ENCODE peak calls at places on chromosomes 7 and 10, in six cellular contexts. G is GM23338, E is left ventricle myocardium inferior, W is Panc1, C is colonic mucosa, T is lower leg skin. M is an unnamed sample.

GRCh38 chr10:132304756-132305509 is 2.8 kb downstream of the STK32C start:
- DNase-seq in C (no peak), T (no peak), E (no peak), W (no peak), G (no peak), M (no peak)

GRCh38 chr7:30556854-30557644 is 37.6 kb upstream of the GARS1 start:
- DNase-seq in E (no peak), G (peak; percentile 80), W (no peak), C (no peak), T (peak; percentile 60), M (peak; percentile 36)

GRCh38 chr7:118109607-118110006 is 74.4 kb upstream of the LSM8 start:
- DNase-seq in G (no peak), E (no peak), T (no peak), W (peak; percentile 69), C (no peak), M (no peak)

GRCh38 chr7:55266243-55266642 is 98.9 kb upstream of the LANCL2 start:
- DNase-seq in E (no peak), T (no peak), G (no peak), C (no peak), W (no peak), M (no peak)

GRCh38 chr7:7696458-7697119 is 21.8 kb downstream of the RPA3 start:
- DNase-seq in T (no peak), G (no peak), C (no peak), E (no peak), W (peak; percentile 79), M (peak; percentile 35)

GRCh38 chr7:51611937-51612336 is 295.3 kb upstream of the COBL start:
- DNase-seq in W (no peak), C (no peak), G (peak; percentile 15), E (no peak), T (no peak), M (no peak)

GRCh38 chr7:116354171-116354545 is 143.8 kb downstream of the TES start:
- DNase-seq in T (no peak), C (peak; percentile 24), W (no peak), G (no peak), E (peak; percentile 41), M (no peak)

GRCh38 chr7:33477719-33478480 is 348.5 kb downstream of the BBS9 start:
- DNase-seq in E (no peak), C (no peak), T (no peak), W (no peak), G (no peak), M (no peak)

GRCh38 chr10:123635745-123636144 is 30.4 kb upstream of the GPR26 start:
- DNase-seq in E (no peak), C (no peak), W (no peak), G (no peak), T (no peak), M (no peak)

GRCh38 chr7:107388604-107389003 is 81.3 kb upstream of the GPR22 start:
- DNase-seq in T (no peak), E (no peak), W (no peak), G (no peak), C (no peak), M (no peak)

GRCh38 chr10:122419890-122420623 is 34.4 kb upstream of the ARMS2 start:
- DNase-seq in T (no peak), G (no peak), W (no peak), E (no peak), C (no peak), M (peak; percentile 7)

DNA sequence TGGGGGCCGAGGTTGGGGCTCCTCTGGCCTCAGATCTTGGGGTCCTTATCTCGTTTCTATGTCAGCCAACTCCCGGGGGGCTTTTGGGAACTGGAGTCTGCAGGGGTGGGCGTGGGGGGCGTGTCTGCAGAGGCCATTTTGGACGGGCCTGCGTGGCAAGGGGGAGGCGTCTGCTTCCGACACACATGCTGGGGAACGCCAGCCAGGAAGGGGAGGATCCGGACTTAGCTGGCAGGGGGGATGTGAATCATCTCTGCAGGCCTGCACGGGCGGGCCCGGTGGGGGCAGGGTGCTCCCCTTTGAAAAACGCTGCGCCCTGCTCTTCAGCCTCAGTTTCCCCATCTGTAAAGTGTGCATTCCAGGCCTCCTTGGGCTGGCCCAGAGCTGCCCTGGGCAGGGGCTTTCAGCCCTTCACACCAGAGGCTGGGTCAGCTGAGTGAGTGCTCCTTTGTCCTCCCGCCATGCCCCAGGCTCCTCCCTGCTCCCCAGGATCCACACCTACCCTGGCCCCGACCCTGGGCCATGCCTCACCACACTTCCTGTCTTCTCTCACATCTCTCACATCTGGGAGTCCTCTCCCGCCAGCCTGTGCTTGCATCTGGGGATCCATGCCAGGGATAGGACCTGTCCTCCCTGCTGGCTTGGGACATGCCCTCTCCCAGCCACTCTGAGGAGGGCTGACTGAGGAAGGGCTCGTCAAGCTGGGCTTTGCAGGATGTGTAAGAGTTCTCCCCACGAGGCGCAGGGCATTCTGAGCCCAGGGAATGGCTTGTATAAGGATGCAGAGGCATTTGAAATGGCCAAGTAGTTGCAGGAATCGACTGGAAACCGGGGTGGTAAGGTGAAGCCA is 172.6 kb upstream of the TNRC18 start:
- DNase-seq in T (peak; percentile 91), C (peak; percentile 71), W (peak; percentile 69), G (peak; percentile 55), E (peak; percentile 80), M (peak; percentile 30)
- H3K4me3 ChIP-seq in T (peak overlapping the region; percentile 4), C (peak overlapping the region; percentile 44), W (peak overlapping the region; percentile 84), G (peak overlapping the region; percentile 92), E (peak overlapping the region; percentile 77), M (peak overlapping the region; percentile 2)

GRCh38 chr7:23468721-23469149 is 1.6 kb downstream of the IGF2BP3 start:
- DNase-seq in E (no peak), W (no peak), G (peak; percentile 31), T (no peak), C (no peak), M (no peak)
- H3K4me3 ChIP-seq in E (peak overlapping the region; percentile 58), W (peak overlapping the region; percentile 87), G (peak overlapping the region; percentile 64), T (peak overlapping the region; percentile 6), C (peak overlapping the region; percentile 36), M (no peak overlapping the region)

GRCh38 chr7:25968205-25968993 is 183.6 kb upstream of the NFE2L3 start:
- DNase-seq in C (no peak), G (no peak), T (no peak), E (no peak), W (no peak), M (no peak)
- H3K4me3 ChIP-seq in C (no peak overlapping the region), G (no peak overlapping the region), T (no peak overlapping the region), E (no peak overlapping the region), W (no peak overlapping the region), M (no peak overlapping the region)

GRCh38 chr7:91239171-91239604 is 25.0 kb upstream of the FZD1 start:
- DNase-seq in C (no peak), E (no peak), G (no peak), T (no peak), W (no peak), M (no peak)
- H3K4me3 ChIP-seq in C (no peak overlapping the region), E (no peak overlapping the region), G (no peak overlapping the region), T (no peak overlapping the region), W (no peak overlapping the region), M (no peak overlapping the region)